ENCODE peak calls at places on chromosomes 12 and 14, in ten cellular contexts. I is lower lobe of right lung, R is WTC11, Y is GM10248, C is endothelial cell, G is esophagus squamous epithelium, F is osteocyte, L is fibroblast of the aortic adventitia, M is heart right ventricle, A is MCF 10A. Q is an unnamed sample.

GRCh38 chr14:101927859-101928258 is 36.5 kb upstream of the DYNC1H1 start:
- DNase-seq in L (peak; percentile 97), G (no peak), F (no peak), A (peak; percentile 46), M (peak; percentile 86), Y (no peak), R (no peak), C (no peak), I (peak; percentile 87), Q (peak; percentile 54)

GRCh38 chr14:96104469-96105057 is 65.4 kb downstream of the C14orf132 start:
- DNase-seq in I (peak; percentile 75), R (no peak), A (peak; percentile 97), L (peak; percentile 98), G (no peak), Y (peak; percentile 36), M (peak; percentile 62), F (no peak), C (no peak), Q (no peak)

GRCh38 chr12:29625359-29625953 is 128.0 kb upstream of the OVCH1 start:
- DNase-seq in C (no peak), L (peak; percentile 14), I (no peak), G (no peak), R (no peak), F (no peak), M (no peak), A (no peak), Y (no peak), Q (no peak)

GRCh38 chr14:51539571-51540037 is 112.1 kb upstream of the FRMD6 start:
- DNase-seq in F (no peak), R (no peak), M (no peak), I (no peak), Y (no peak), A (peak; percentile 81), G (no peak), L (peak; percentile 87), C (no peak), Q (no peak)

GRCh38 chr12:93594766-93595165 is 22.3 kb downstream of the SOCS2 start:
- DNase-seq in I (no peak), Y (no peak), R (no peak), L (no peak), C (no peak), M (no peak), A (no peak), G (no peak), F (no peak), Q (no peak)

GRCh38 chr14:102512713-102513373 is 3.3 kb upstream of the ANKRD9 start:
- DNase-seq in G (no peak), R (no peak), A (no peak), Y (no peak), F (no peak), I (no peak), L (no peak), M (no peak), C (no peak), Q (no peak)

GRCh38 chr12:19755141-19755540 is 315.8 kb downstream of the AEBP2 start:
- DNase-seq in A (no peak), L (peak; percentile 64), C (no peak), Y (no peak), I (no peak), M (no peak), F (no peak), G (no peak), R (no peak), Q (no peak)

GRCh38 chr12:4272014-4272975 is 1.3 kb upstream of the CCND2 start:
- DNase-seq in G (peak; percentile 67), R (peak; percentile 82), M (peak; percentile 68), C (peak; percentile 65), F (peak; percentile 84), A (peak; percentile 67), L (peak; percentile 31), Y (peak; percentile 90), I (peak; percentile 83), Q (peak; percentile 97)

GRCh38 chr12:116382456-116382902 is 105.0 kb upstream of the MED13L start:
- DNase-seq in A (no peak), L (peak; percentile 53), F (no peak), C (peak; percentile 12), R (no peak), G (no peak), Y (no peak), M (no peak), I (no peak), Q (no peak)

GRCh38 chr12:54526800-54527630 is 22.4 kb upstream of the PDE1B start:
- DNase-seq in C (peak; percentile 81), M (peak; percentile 32), A (peak; percentile 58), R (peak; percentile 92), I (no peak), G (no peak), L (peak; percentile 16), F (no peak), Y (peak; percentile 30), Q (peak; percentile 70)

GRCh38 chr14:25259470-25259869 is 209.5 kb upstream of the STXBP6 start:
- DNase-seq in G (no peak), M (no peak), F (no peak), Y (no peak), C (no peak), A (no peak), R (no peak), I (no peak), L (no peak), Q (no peak)

GRCh38 chr14:64704145-64704742 is at the start of gene PLEKHG3:
- DNase-seq in F (peak; percentile 94), M (peak; percentile 85), I (peak; percentile 84), C (peak; percentile 66), Y (no peak), L (peak; percentile 65), R (peak; percentile 89), A (peak; percentile 80), G (no peak), Q (peak; percentile 33)

GRCh38 chr14:31945074-31945613 is 132.0 kb upstream of the ARHGAP5 start:
- DNase-seq in Y (no peak), G (no peak), I (no peak), M (no peak), L (no peak), C (no peak), A (no peak), R (no peak), F (no peak), Q (no peak)

GRCh38 chr12:51475543-51475942 is 50.9 kb downstream of the SLC4A8 start:
- DNase-seq in R (no peak), Y (no peak), C (no peak), I (no peak), L (peak; percentile 38), G (no peak), A (no peak), M (no peak), F (no peak), Q (no peak)

GRCh38 chr14:73759714-73760597 is 45.8 kb upstream of the PNMA1 start:
- DNase-seq in M (peak; percentile 94), C (peak; percentile 90), A (peak; percentile 98), Y (peak; percentile 92), G (peak; percentile 86), I (peak; percentile 98), F (peak; percentile 98), R (peak; percentile 95), L (peak; percentile 99), Q (peak; percentile 99)

GRCh38 chr14:88040141-88040540 is 35.2 kb downstream of the GPR65 start:
- DNase-seq in G (no peak), Y (no peak), R (no peak), C (no peak), F (no peak), I (no peak), L (no peak), M (no peak), A (no peak), Q (no peak)
- TF ChIP-seq CTCF in G (no peak), Y (no peak), R (no peak), C (no peak), F (no peak), I (no peak), L (no peak), M (no peak), A (no peak), Q (no peak)

GRCh38 chr12:124375141-124375788 is 80.4 kb downstream of the RFLNA start:
- DNase-seq in M (no peak), R (no peak), A (no peak), I (no peak), G (no peak), F (no peak), C (no peak), Y (no peak), L (no peak), Q (no peak)
- TF ChIP-seq CTCF in M (no peak), R (no peak), A (peak; percentile 23), I (no peak), G (no peak), F (peak; percentile 25), C (no peak), Y (no peak), L (no peak), Q (no peak)

DNA sequence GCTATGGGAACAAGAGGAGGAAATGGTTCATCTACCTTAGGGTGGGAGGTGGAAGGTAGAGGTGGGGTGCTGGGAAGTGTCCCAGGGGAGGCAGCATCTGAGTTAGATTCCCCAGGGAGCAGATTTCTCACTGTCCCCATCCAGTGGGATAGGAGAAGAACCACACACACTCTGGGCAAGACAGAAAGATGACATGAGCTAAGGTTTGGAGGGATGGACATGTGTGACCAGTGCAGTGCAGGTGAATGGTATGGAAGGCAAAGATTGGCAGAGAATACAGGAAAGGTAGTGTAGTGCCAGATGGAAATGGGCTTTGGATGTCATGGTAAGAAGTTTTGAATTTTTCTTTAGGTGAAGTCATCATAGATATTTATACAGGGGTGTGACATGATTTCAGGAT is 11.3 kb upstream of the DUSP6 start:
- DNase-seq in I (no peak), A (no peak), L (no peak), C (no peak), G (no peak), R (no peak), Y (no peak), M (no peak), F (no peak), Q (no peak)
- TF ChIP-seq CTCF in I (no peak), A (no peak), L (no peak), C (no peak), G (no peak), R (no peak), Y (no peak), M (no peak), F (no peak), Q (no peak)

GRCh38 chr14:98163285-98163741 is 1108.7 kb downstream of the BCL11B start:
- DNase-seq in I (no peak), G (no peak), Y (no peak), R (no peak), L (no peak), C (no peak), F (no peak), A (no peak), M (no peak), Q (no peak)
- TF ChIP-seq CTCF in I (no peak), G (no peak), Y (no peak), R (no peak), L (no peak), C (no peak), F (no peak), A (no peak), M (no peak), Q (no peak)